ENCODE peak calls at places on chromosomes 12 and 14, in eight cellular contexts. A is GDM1; G is endothelial cell; H is GM12865; M is naive B cell; L is stimulated activated CD8-positive, alpha-beta memory T cell treated with anti-CD3 and anti-CD28 coated beads, Interleukin-15, amount 100 ng/mL, for 4 hours; I is IMR-90; X is activated CD8-positive, alpha-beta memory T cell treated with anti-CD3 and anti-CD28 coated beads, Interleukin-2, amount 50 U/mL, for 4 hours. Q is an unnamed sample.

GRCh38 chr12:67358686-67359374 is 89.7 kb downstream of the CAND1 start:
- DNase-seq in I (peak; percentile 83), A (no peak), M (no peak), G (no peak), L (no peak), H (no peak), X (no peak), Q (no peak)

GRCh38 chr12:22084852-22085251 is 38.8 kb downstream of the CMAS start:
- DNase-seq in G (no peak), X (no peak), A (no peak), I (no peak), L (no peak), H (no peak), M (no peak), Q (no peak)

GRCh38 chr12:122527478-122527944 is 462 bp downstream of the KNTC1 start:
- DNase-seq in X (peak; percentile 22), A (peak; percentile 10), G (no peak), I (peak; percentile 21), M (peak; percentile 21), H (peak; percentile 60), L (no peak), Q (peak; percentile 19)

GRCh38 chr12:105805730-105806390 is 332.9 kb downstream of the NUAK1 start:
- DNase-seq in X (no peak), G (no peak), M (no peak), L (no peak), H (no peak), A (no peak), I (no peak), Q (no peak)

GRCh38 chr12:107448198-107448597 is 237.4 kb upstream of the PWP1 start:
- DNase-seq in G (peak; percentile 72), M (no peak), I (peak; percentile 5), L (no peak), A (no peak), X (no peak), H (peak; percentile 18), Q (peak; percentile 47)

GRCh38 chr12:128802756-128803155 is 21.0 kb downstream of the SLC15A4 start:
- DNase-seq in M (no peak), X (no peak), A (no peak), L (no peak), H (no peak), G (no peak), I (no peak), Q (no peak)

GRCh38 chr12:67925077-67925476 is 64.2 kb upstream of the IFNG-AS1 start:
- DNase-seq in M (no peak), H (no peak), L (no peak), G (no peak), X (no peak), I (no peak), A (no peak), Q (no peak)

GRCh38 chr12:119012179-119012578 is 30.8 kb downstream of the SRRM4 start:
- DNase-seq in G (no peak), I (no peak), A (no peak), L (no peak), M (no peak), X (no peak), H (no peak), Q (no peak)

GRCh38 chr12:64304571-64304970 is 82.5 kb upstream of the KICS2 start:
- DNase-seq in I (no peak), L (no peak), M (no peak), H (no peak), X (no peak), A (no peak), G (no peak), Q (no peak)

GRCh38 chr14:99066378-99066777 is 205.6 kb downstream of the BCL11B start:
- DNase-seq in X (no peak), I (no peak), H (no peak), A (no peak), G (no peak), M (no peak), L (no peak), Q (no peak)

Q was measured in HEK293T.